ENCODE peak calls at places on chromosome 3, in five cellular contexts. B is left ventricle myocardium superior; V is stimulated activated CD8-positive, alpha-beta memory T cell treated with anti-CD3 and anti-CD28 coated beads, Interleukin-15, amount 100 ng/mL, for 24 hours; Y is AG09309; A is HTR-8/SVneo. P is an unnamed sample.

GRCh38 chr3:184796954-184797353 is 15.0 kb upstream of the VPS8 start:
- DNase-seq in A (no peak), Y (no peak), V (no peak), B (no peak), P (no peak)

GRCh38 chr3:37223084-37223975 is 48.9 kb upstream of the LRRFIP2 start:
- DNase-seq in A (no peak), V (no peak), Y (no peak), B (no peak), P (no peak)

GRCh38 chr3:74633021-74633420 is 18.6 kb upstream of the CNTN3 start:
- DNase-seq in A (no peak), V (no peak), B (no peak), Y (peak; percentile 32), P (no peak)

GRCh38 chr3:88713233-88713691 is 394.2 kb upstream of the EPHA3 start:
- DNase-seq in V (no peak), Y (peak; percentile 78), A (no peak), B (no peak), P (no peak)

GRCh38 chr3:139564290-139564861 is 24.8 kb upstream of the RBP1 start:
- DNase-seq in A (no peak), Y (no peak), B (no peak), V (no peak), P (no peak)

GRCh38 chr3:110680365-110680909 is 391.2 kb upstream of the NECTIN3 start:
- DNase-seq in Y (no peak), B (no peak), V (no peak), A (no peak), P (no peak)

GRCh38 chr3:16357191-16357590 is 92.2 kb downstream of the OXNAD1 start:
- DNase-seq in A (no peak), B (no peak), V (no peak), Y (no peak), P (no peak)

GRCh38 chr3:148922467-148922866 is 57.4 kb downstream of the CPA3 start:
- DNase-seq in A (no peak), V (no peak), Y (no peak), B (no peak), P (no peak)

GRCh38 chr3:49873623-49874022 is 3.9 kb upstream of the CAMKV start:
- DNase-seq in B (no peak), V (no peak), A (no peak), Y (no peak), P (no peak)

GRCh38 chr3:95567346-95567745 is 1247.0 kb upstream of the EPHA6 start:
- DNase-seq in B (no peak), Y (no peak), V (no peak), A (no peak), P (no peak)

GRCh38 chr3:171135536-171135935 is 109.0 kb upstream of the SLC2A2 start:
- DNase-seq in Y (no peak), B (no peak), V (no peak), A (no peak), P (no peak)

GRCh38 chr3:65671004-65671403 is 367.7 kb downstream of the MAGI1 start:
- DNase-seq in B (no peak), V (no peak), A (no peak), Y (no peak), P (no peak)

GRCh38 chr3:132726341-132726823 is 4.2 kb upstream of the NPHP3 start:
- DNase-seq in V (no peak), Y (no peak), B (no peak), A (peak; percentile 19), P (no peak)

GRCh38 chr3:158659454-158660237 is 12.8 kb downstream of the LXN start:
- DNase-seq in Y (peak; percentile 46), A (peak; percentile 57), B (no peak), V (no peak), P (no peak)

GRCh38 chr3:43071313-43071893 is 34.5 kb downstream of the POMGNT2 start:
- DNase-seq in B (no peak), A (no peak), Y (no peak), V (no peak), P (no peak)

GRCh38 chr3:182910939-182911781 is 69.2 kb downstream of the DCUN1D1 start:
- DNase-seq in V (no peak), A (no peak), Y (no peak), B (no peak), P (no peak)

GRCh38 chr3:182651461-182651860 is 141.8 kb upstream of the ATP11B start:
- DNase-seq in Y (no peak), B (no peak), V (no peak), A (no peak), P (no peak)

GRCh38 chr3:18747383-18747782 is 322.2 kb upstream of the SATB1 start:
- DNase-seq in Y (no peak), A (no peak), B (no peak), V (no peak), P (no peak)

GRCh38 chr3:111285691-111286090 is 214.1 kb downstream of the NECTIN3 start:
- DNase-seq in A (no peak), Y (no peak), B (no peak), V (no peak), P (no peak)

GRCh38 chr3:15460891-15461524 is 33.6 kb downstream of the EAF1 start:
- DNase-seq in Y (no peak), B (no peak), A (peak; percentile 10), V (no peak), P (no peak)

GRCh38 chr3:13600950-13601691 is 52.2 kb downstream of the FBLN2 start:
- DNase-seq in A (peak; percentile 70), Y (peak; percentile 28), B (no peak), V (no peak), P (no peak)

GRCh38 chr3:57652203-57652602 is 40.7 kb downstream of the DENND6A start:
- DNase-seq in Y (no peak), V (no peak), B (no peak), A (no peak), P (no peak)

GRCh38 chr3:146152841-146153240 is 8.1 kb downstream of the PLOD2 start:
- DNase-seq in B (peak; percentile 31), A (no peak), V (no peak), Y (no peak), P (no peak)

GRCh38 chr3:43953375-43953774 is 262.6 kb downstream of the ABHD5 start:
- DNase-seq in A (no peak), Y (no peak), V (no peak), B (no peak), P (no peak)

GRCh38 chr3:100100454-100100853 is 13.8 kb downstream of the FILIP1L start:
- DNase-seq in A (no peak), V (no peak), Y (no peak), B (no peak), P (no peak)

GRCh38 chr3:45878124-45878523 is 8.2 kb upstream of the CCR9 start:
- DNase-seq in A (no peak), B (no peak), Y (no peak), V (no peak), P (no peak)

GRCh38 chr3:4852780-4853748 is 126.2 kb upstream of the BHLHE40 start:
- DNase-seq in B (no peak), V (no peak), Y (no peak), A (no peak), P (no peak)

GRCh38 chr3:150345021-150345538 is 63.0 kb upstream of the TSC22D2 start:
- DNase-seq in V (no peak), A (peak; percentile 69), B (no peak), Y (no peak), P (no peak)

GRCh38 chr3:147400111-147400510 is 6.2 kb downstream of the ZIC4 start:
- DNase-seq in A (no peak), B (no peak), V (no peak), Y (peak; percentile 27), P (no peak)

GRCh38 chr3:195854628-195855300 is 43.0 kb upstream of the MUC4 start:
- DNase-seq in V (no peak), Y (no peak), B (peak; percentile 17), A (no peak), P (no peak)

GRCh38 chr3:55183259-55183658 is 255.4 kb upstream of the LRTM1 start:
- DNase-seq in V (no peak), B (no peak), A (no peak), Y (no peak), P (no peak)

GRCh38 chr3:52281980-52282801 is 3.7 kb upstream of the WDR82 start:
- DNase-seq in Y (no peak), A (no peak), V (no peak), B (no peak), P (no peak)

GRCh38 chr3:40847571-40847992 is 322.8 kb downstream of the ZNF621 start:
- DNase-seq in B (no peak), Y (no peak), V (no peak), A (no peak), P (no peak)

GRCh38 chr3:193207290-193207689 is 33.7 kb upstream of the PLAAT1 start:
- DNase-seq in A (no peak), B (no peak), Y (no peak), V (no peak), P (no peak)

GRCh38 chr3:193831495-193832455 is 238.8 kb downstream of the OPA1 start:
- DNase-seq in B (no peak), Y (no peak), A (no peak), V (no peak), P (no peak)

GRCh38 chr3:15768421-15769255 is 29.1 kb downstream of the ANKRD28 start:
- DNase-seq in V (no peak), B (no peak), A (peak; percentile 88), Y (peak; percentile 92), P (peak; percentile 80)

GRCh38 chr3:62100233-62100989 is 272.9 kb downstream of the FEZF2 start:
- DNase-seq in V (no peak), B (no peak), Y (no peak), A (no peak), P (no peak)

GRCh38 chr3:111732248-111732879 is 126.7 kb upstream of the PHLDB2 start:
- DNase-seq in B (no peak), V (no peak), A (no peak), Y (no peak), P (no peak)